ENCODE peak calls at places on chromosome 13, in ten cellular contexts. One of them, this sample, is unnamed. For H3K4me1, the result is how much of the 10 kb centered on the place peaks cover.

GRCh38 chr13:21812192-21812626 is 141.3 kb downstream of the FGF9 start:
- DNase-seq in adrenal gland: no peak
- DNase-seq in A673: peak
- DNase-seq in psoas muscle: no peak
- DNase-seq in H9: no peak
- DNase-seq in cardiac muscle cell: no peak
- DNase-seq in heart right ventricle: no peak
- DNase-seq in ovary: no peak
- DNase-seq in Peyer's patch: no peak
- DNase-seq in endothelial cell of umbilical vein: no peak
- DNase-seq in this sample: no peak

GRCh38 chr13:103403814-103404213 is 337.6 kb upstream of the SLC10A2 start:
- DNase-seq in Peyer's patch: no peak
- DNase-seq in heart right ventricle: no peak
- DNase-seq in H9: no peak
- DNase-seq in A673: no peak
- DNase-seq in endothelial cell of umbilical vein: no peak
- DNase-seq in psoas muscle: no peak
- DNase-seq in adrenal gland: no peak
- DNase-seq in cardiac muscle cell: no peak
- DNase-seq in ovary: no peak
- DNase-seq in this sample: no peak

GRCh38 chr13:57630661-57631606 is 610 bp upstream of the PCDH17 start:
- DNase-seq in Peyer's patch: no peak
- DNase-seq in cardiac muscle cell: peak
- DNase-seq in H9: peak
- DNase-seq in adrenal gland: peak
- DNase-seq in psoas muscle: no peak
- DNase-seq in A673: peak
- DNase-seq in ovary: no peak
- DNase-seq in heart right ventricle: peak
- DNase-seq in endothelial cell of umbilical vein: peak
- DNase-seq in this sample: no peak

GRCh38 chr13:30065181-30065580 is 214.8 kb upstream of the UBL3 start:
- DNase-seq in H9: no peak
- DNase-seq in adrenal gland: no peak
- DNase-seq in heart right ventricle: no peak
- DNase-seq in A673: no peak
- DNase-seq in Peyer's patch: no peak
- DNase-seq in ovary: no peak
- DNase-seq in cardiac muscle cell: no peak
- DNase-seq in psoas muscle: no peak
- DNase-seq in endothelial cell of umbilical vein: no peak
- DNase-seq in this sample: no peak

GRCh38 chr13:19061278-19061677 is 120.3 kb downstream of the TUBA3C start:
- DNase-seq in ovary: no peak
- DNase-seq in adrenal gland: no peak
- DNase-seq in psoas muscle: no peak
- DNase-seq in Peyer's patch: no peak
- DNase-seq in heart right ventricle: no peak
- DNase-seq in A673: no peak
- DNase-seq in cardiac muscle cell: no peak
- DNase-seq in H9: no peak
- DNase-seq in endothelial cell of umbilical vein: no peak
- DNase-seq in this sample: no peak

GRCh38 chr13:111898956-111899713 is 167.8 kb upstream of the SOX1 start:
- DNase-seq in adrenal gland: no peak
- DNase-seq in Peyer's patch: no peak
- DNase-seq in A673: no peak
- DNase-seq in cardiac muscle cell: no peak
- DNase-seq in H9: peak
- DNase-seq in psoas muscle: no peak
- DNase-seq in heart right ventricle: no peak
- DNase-seq in endothelial cell of umbilical vein: no peak
- DNase-seq in ovary: no peak
- DNase-seq in this sample: no peak

GRCh38 chr13:107721436-107721835 is 493.9 kb downstream of the LIG4 start:
- DNase-seq in psoas muscle: no peak
- DNase-seq in cardiac muscle cell: no peak
- DNase-seq in A673: no peak
- DNase-seq in ovary: no peak
- DNase-seq in Peyer's patch: no peak
- DNase-seq in endothelial cell of umbilical vein: no peak
- DNase-seq in adrenal gland: no peak
- DNase-seq in heart right ventricle: no peak
- DNase-seq in H9: no peak
- DNase-seq in this sample: no peak

GRCh38 chr13:113064534-113065405 is 40.8 kb upstream of the F7 start:
- DNase-seq in H9: no peak
- DNase-seq in A673: peak
- DNase-seq in adrenal gland: no peak
- DNase-seq in Peyer's patch: no peak
- DNase-seq in cardiac muscle cell: peak
- DNase-seq in endothelial cell of umbilical vein: no peak
- DNase-seq in heart right ventricle: no peak
- DNase-seq in psoas muscle: peak
- DNase-seq in ovary: no peak
- DNase-seq in this sample: no peak

GRCh38 chr13:62014299-62014698 is 598.6 kb upstream of the PCDH20 start:
- DNase-seq in ovary: no peak
- DNase-seq in A673: peak
- DNase-seq in endothelial cell of umbilical vein: peak
- DNase-seq in cardiac muscle cell: peak
- DNase-seq in adrenal gland: no peak
- DNase-seq in psoas muscle: no peak
- DNase-seq in H9: no peak
- DNase-seq in Peyer's patch: no peak
- DNase-seq in heart right ventricle: no peak
- DNase-seq in this sample: no peak

GRCh38 chr13:45831851-45832250 is 19.7 kb downstream of the SIAH3 start:
- DNase-seq in H9: no peak
- DNase-seq in heart right ventricle: no peak
- DNase-seq in psoas muscle: no peak
- DNase-seq in ovary: no peak
- DNase-seq in cardiac muscle cell: no peak
- DNase-seq in Peyer's patch: no peak
- DNase-seq in A673: no peak
- DNase-seq in adrenal gland: no peak
- DNase-seq in endothelial cell of umbilical vein: no peak
- DNase-seq in this sample: no peak

GRCh38 chr13:61128850-61129645 is 286.6 kb downstream of the PCDH20 start:
- DNase-seq in adrenal gland: no peak
- DNase-seq in ovary: no peak
- DNase-seq in A673: peak
- DNase-seq in cardiac muscle cell: no peak
- DNase-seq in heart right ventricle: no peak
- DNase-seq in Peyer's patch: no peak
- DNase-seq in H9: no peak
- DNase-seq in endothelial cell of umbilical vein: no peak
- DNase-seq in psoas muscle: no peak
- DNase-seq in this sample: no peak

GRCh38 chr13:59472134-59472533 is 691.6 kb downstream of the DIAPH3 start:
- DNase-seq in ovary: no peak
- DNase-seq in endothelial cell of umbilical vein: no peak
- DNase-seq in heart right ventricle: no peak
- DNase-seq in H9: no peak
- DNase-seq in A673: no peak
- DNase-seq in cardiac muscle cell: peak
- DNase-seq in adrenal gland: no peak
- DNase-seq in psoas muscle: no peak
- DNase-seq in Peyer's patch: no peak
- DNase-seq in this sample: no peak

GRCh38 chr13:65613004-65613403 is 1617.1 kb downstream of the PCDH9 start:
- DNase-seq in ovary: no peak
- DNase-seq in Peyer's patch: no peak
- DNase-seq in endothelial cell of umbilical vein: no peak
- DNase-seq in psoas muscle: no peak
- DNase-seq in A673: no peak
- DNase-seq in heart right ventricle: no peak
- DNase-seq in cardiac muscle cell: no peak
- DNase-seq in adrenal gland: no peak
- DNase-seq in H9: peak
- DNase-seq in this sample: no peak

GRCh38 chr13:66933994-66934393 is 296.1 kb downstream of the PCDH9 start:
- DNase-seq in endothelial cell of umbilical vein: no peak
- DNase-seq in adrenal gland: no peak
- DNase-seq in H9: no peak
- DNase-seq in Peyer's patch: no peak
- DNase-seq in ovary: no peak
- DNase-seq in cardiac muscle cell: peak
- DNase-seq in psoas muscle: no peak
- DNase-seq in heart right ventricle: no peak
- DNase-seq in A673: no peak
- DNase-seq in this sample: no peak

GRCh38 chr13:36801035-36801434 is 18.0 kb upstream of the RFXAP start:
- DNase-seq in Peyer's patch: no peak
- DNase-seq in psoas muscle: no peak
- DNase-seq in ovary: no peak
- DNase-seq in A673: no peak
- DNase-seq in heart right ventricle: no peak
- DNase-seq in H9: no peak
- DNase-seq in adrenal gland: no peak
- DNase-seq in endothelial cell of umbilical vein: no peak
- DNase-seq in cardiac muscle cell: no peak
- DNase-seq in this sample: no peak

GRCh38 chr13:44575035-44575434 is 1.1 kb downstream of the TSC22D1 start:
- DNase-seq in endothelial cell of umbilical vein: no peak
- DNase-seq in Peyer's patch: no peak
- DNase-seq in H9: no peak
- DNase-seq in adrenal gland: no peak
- DNase-seq in ovary: no peak
- DNase-seq in cardiac muscle cell: no peak
- DNase-seq in heart right ventricle: no peak
- DNase-seq in A673: no peak
- DNase-seq in psoas muscle: no peak
- DNase-seq in this sample: no peak
- H3K4me1 ChIP-seq in endothelial cell of umbilical vein: under half
- H3K4me1 ChIP-seq in Peyer's patch: under half
- H3K4me1 ChIP-seq in H9: under half
- H3K4me1 ChIP-seq in adrenal gland: under half
- H3K4me1 ChIP-seq in ovary: under half
- H3K4me1 ChIP-seq in cardiac muscle cell: under half
- H3K4me1 ChIP-seq in heart right ventricle: half or more
- H3K4me1 ChIP-seq in A673: under half
- H3K4me1 ChIP-seq in psoas muscle: under half
- H3K4me1 ChIP-seq in this sample: under half

GRCh38 chr13:73532582-73532981 is 473.8 kb downstream of the KLF5 start:
- DNase-seq in adrenal gland: no peak
- DNase-seq in cardiac muscle cell: no peak
- DNase-seq in endothelial cell of umbilical vein: no peak
- DNase-seq in ovary: no peak
- DNase-seq in A673: no peak
- DNase-seq in psoas muscle: no peak
- DNase-seq in Peyer's patch: no peak
- DNase-seq in H9: no peak
- DNase-seq in heart right ventricle: no peak
- DNase-seq in this sample: no peak
- H3K27ac ChIP-seq in adrenal gland: no peak
- H3K27ac ChIP-seq in cardiac muscle cell: no peak
- H3K27ac ChIP-seq in endothelial cell of umbilical vein: no peak
- H3K27ac ChIP-seq in ovary: no peak
- H3K27ac ChIP-seq in A673: no peak
- H3K27ac ChIP-seq in psoas muscle: no peak
- H3K27ac ChIP-seq in Peyer's patch: no peak
- H3K27ac ChIP-seq in H9: no peak
- H3K27ac ChIP-seq in heart right ventricle: peak
- H3K27ac ChIP-seq in this sample: no peak

DNA sequence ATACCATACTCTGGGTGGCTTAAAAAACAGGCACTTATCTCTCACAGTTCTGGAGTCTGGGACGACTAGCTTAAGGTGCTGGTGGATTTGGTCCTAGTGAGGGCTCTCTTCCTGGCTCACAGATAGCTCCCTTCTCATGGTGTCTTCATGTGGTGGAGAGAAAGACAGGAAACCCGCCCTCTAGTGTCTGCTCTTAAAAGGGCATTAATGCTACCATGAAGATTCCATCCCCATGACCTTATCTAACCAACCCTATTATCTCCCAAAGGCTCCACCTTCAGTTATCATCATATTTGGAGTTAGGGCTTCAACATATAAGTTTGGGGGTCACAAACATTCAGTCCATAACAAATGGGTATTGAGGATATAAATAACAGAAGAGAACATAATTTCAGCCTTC is 139.4 kb downstream of the HS6ST3 start:
- DNase-seq in cardiac muscle cell: peak
- DNase-seq in psoas muscle: no peak
- DNase-seq in Peyer's patch: no peak
- DNase-seq in endothelial cell of umbilical vein: peak
- DNase-seq in A673: peak
- DNase-seq in H9: peak
- DNase-seq in heart right ventricle: no peak
- DNase-seq in ovary: no peak
- DNase-seq in adrenal gland: no peak
- DNase-seq in this sample: no peak
- TF ChIP-seq CTCF in cardiac muscle cell: peak
- TF ChIP-seq CTCF in psoas muscle: peak
- TF ChIP-seq CTCF in Peyer's patch: peak
- TF ChIP-seq CTCF in endothelial cell of umbilical vein: peak
- TF ChIP-seq CTCF in A673: peak
- TF ChIP-seq CTCF in H9: peak
- TF ChIP-seq CTCF in heart right ventricle: peak
- TF ChIP-seq CTCF in ovary: no peak
- TF ChIP-seq CTCF in adrenal gland: peak
- TF ChIP-seq CTCF in this sample: no peak

DNA sequence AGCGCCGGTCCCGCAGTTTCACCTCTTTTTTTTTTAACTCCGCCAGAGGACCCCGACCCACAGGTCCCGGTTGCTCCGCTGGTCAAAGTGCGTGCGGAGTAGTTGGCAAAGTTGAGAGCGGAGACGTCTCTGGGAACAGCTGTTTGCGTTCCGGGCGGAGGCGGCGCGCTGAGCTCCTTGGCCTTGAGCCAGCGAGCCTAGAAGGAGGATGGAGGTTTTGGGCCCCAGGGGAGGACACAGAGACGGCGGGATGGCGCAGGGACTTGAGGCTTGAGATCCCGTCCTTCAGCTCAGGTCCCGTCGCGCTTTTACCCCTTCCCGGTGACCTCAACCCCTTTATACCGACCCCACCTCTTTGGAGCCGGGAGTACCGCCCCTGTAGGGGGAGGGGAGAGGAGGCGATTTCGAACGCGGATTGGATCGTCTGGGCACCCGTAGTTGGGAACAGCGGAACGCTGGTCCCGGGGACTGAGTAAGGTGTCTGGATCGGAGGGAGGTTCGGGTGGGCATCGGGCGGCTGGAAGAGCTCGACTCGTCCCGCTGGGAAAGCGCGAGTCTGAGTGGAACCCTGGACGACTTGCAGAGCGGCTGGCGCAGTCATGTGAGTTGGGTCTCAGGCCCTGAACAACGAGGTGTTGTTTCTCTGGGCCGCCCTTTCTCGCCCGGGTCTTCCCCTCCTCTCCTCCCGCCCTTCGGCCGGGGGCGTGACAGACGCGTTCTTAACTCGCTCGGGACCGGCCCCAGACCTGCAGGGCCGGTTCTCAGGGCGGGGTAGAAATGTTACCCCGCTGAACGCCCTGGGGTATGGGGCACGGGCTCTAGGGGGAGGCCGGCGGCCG is at the start of gene WBP4:
- DNase-seq in ovary: peak
- DNase-seq in psoas muscle: peak
- DNase-seq in cardiac muscle cell: peak
- DNase-seq in heart right ventricle: peak
- DNase-seq in H9: peak
- DNase-seq in A673: peak
- DNase-seq in endothelial cell of umbilical vein: peak
- DNase-seq in Peyer's patch: peak
- DNase-seq in adrenal gland: peak
- DNase-seq in this sample: peak
- H3K4me1 ChIP-seq in ovary: under half
- H3K4me1 ChIP-seq in psoas muscle: half or more
- H3K4me1 ChIP-seq in cardiac muscle cell: under half
- H3K4me1 ChIP-seq in heart right ventricle: half or more
- H3K4me1 ChIP-seq in H9: under half
- H3K4me1 ChIP-seq in A673: under half
- H3K4me1 ChIP-seq in endothelial cell of umbilical vein: under half
- H3K4me1 ChIP-seq in Peyer's patch: under half
- H3K4me1 ChIP-seq in adrenal gland: half or more
- H3K4me1 ChIP-seq in this sample: half or more